ENCODE peak calls at places on chromosomes 6 and 20, in four cellular contexts. O is MM.1S, B is PC-3, I is HCT116. V is an unnamed sample.

GRCh38 chr20:45355685-45356084 is 7.3 kb upstream of the SYS1 start:
- DNase-seq in O (no peak), B (no peak), I (no peak), V (no peak)

GRCh38 chr6:11023032-11023431 is 21.1 kb downstream of the ELOVL2 start:
- DNase-seq in O (no peak), B (no peak), I (no peak), V (no peak)

GRCh38 chr20:58650181-58650775 is 805 bp upstream of the STX16 start:
- DNase-seq in O (no peak), B (no peak), I (no peak), V (peak; percentile 66)

GRCh38 chr20:63393566-63393965 is 32.4 kb upstream of the CHRNA4 start:
- DNase-seq in O (no peak), B (no peak), I (no peak), V (no peak)

GRCh38 chr6:136873733-136874132 is 48.4 kb upstream of the SLC35D3 start:
- DNase-seq in O (no peak), B (no peak), I (peak; percentile 12), V (peak; percentile 49)

GRCh38 chr20:57600324-57601210 is 19.7 kb downstream of the ZBP1 start:
- DNase-seq in O (no peak), B (peak; percentile 59), I (no peak), V (peak; percentile 61)

GRCh38 chr6:143215785-143216184 is 155.1 kb downstream of the AIG1 start:
- DNase-seq in O (no peak), B (no peak), I (no peak), V (no peak)

GRCh38 chr6:111957623-111958315 is 84.5 kb upstream of the FYN start:
- DNase-seq in O (no peak), B (no peak), I (peak; percentile 13), V (peak; percentile 67)

GRCh38 chr6:85425997-85426396 is 23.9 kb upstream of the NT5E start:
- DNase-seq in O (no peak), B (no peak), I (no peak), V (no peak)

GRCh38 chr20:63378115-63378429 is 16.9 kb upstream of the CHRNA4 start:
- DNase-seq in O (no peak), B (no peak), I (no peak), V (no peak)

GRCh38 chr6:130482645-130483390 is 117.0 kb downstream of the TMEM200A start:
- DNase-seq in O (no peak), B (peak; percentile 39), I (no peak), V (no peak)

GRCh38 chr6:162942860-162943259 is 215.1 kb downstream of the PACRG start:
- DNase-seq in O (no peak), B (no peak), I (no peak), V (no peak)

GRCh38 chr6:26493258-26493657 is 6.8 kb upstream of the BTN1A1 start:
- DNase-seq in O (peak; percentile 69), B (peak; percentile 27), I (no peak), V (peak; percentile 53)

GRCh38 chr20:51447097-51447764 is 95.3 kb downstream of the NFATC2 start:
- DNase-seq in O (no peak), B (peak; percentile 100), I (peak; percentile 86), V (no peak)

GRCh38 chr20:50019466-50020256 is 36.9 kb downstream of the SNAI1 start:
- DNase-seq in O (no peak), B (peak; percentile 86), I (no peak), V (no peak)

GRCh38 chr6:52389626-52390360 is 27.8 kb downstream of the PAQR8 start:
- DNase-seq in O (peak; percentile 49), B (peak; percentile 91), I (peak; percentile 48), V (no peak)

GRCh38 chr6:140062042-140063041 is 687.9 kb upstream of the CITED2 start:
- DNase-seq in O (no peak), B (peak; percentile 66), I (no peak), V (no peak)

GRCh38 chr20:8853805-8854338 is 215.0 kb upstream of the PLCB4 start:
- DNase-seq in O (peak; percentile 60), B (peak; percentile 94), I (peak; percentile 40), V (peak; percentile 78)

GRCh38 chr6:125794342-125795137 is 3.8 kb downstream of the NCOA7 start:
- DNase-seq in O (no peak), B (peak; percentile 54), I (no peak), V (no peak)

GRCh38 chr6:8175046-8175777 is 72.9 kb upstream of the EEF1E1 start:
- DNase-seq in O (no peak), B (peak; percentile 55), I (no peak), V (no peak)

GRCh38 chr6:166830891-166831363 is 125.4 kb downstream of the RNASET2 start:
- DNase-seq in O (no peak), B (no peak), I (no peak), V (no peak)

GRCh38 chr6:7911345-7911725 is 747 bp upstream of the TXNDC5 start:
- DNase-seq in O (peak; percentile 73), B (peak; percentile 44), I (no peak), V (no peak)

GRCh38 chr6:44507014-44507413 is 119.5 kb downstream of the CDC5L start:
- DNase-seq in O (no peak), B (no peak), I (no peak), V (no peak)

GRCh38 chr6:44505751-44506150 is 118.2 kb downstream of the CDC5L start:
- DNase-seq in O (no peak), B (no peak), I (no peak), V (no peak)

GRCh38 chr6:44504321-44504761 is 116.8 kb downstream of the CDC5L start:
- DNase-seq in O (no peak), B (no peak), I (no peak), V (no peak)

GRCh38 chr6:44500074-44500473 is 112.6 kb downstream of the CDC5L start:
- DNase-seq in O (no peak), B (no peak), I (no peak), V (no peak)

DNA sequence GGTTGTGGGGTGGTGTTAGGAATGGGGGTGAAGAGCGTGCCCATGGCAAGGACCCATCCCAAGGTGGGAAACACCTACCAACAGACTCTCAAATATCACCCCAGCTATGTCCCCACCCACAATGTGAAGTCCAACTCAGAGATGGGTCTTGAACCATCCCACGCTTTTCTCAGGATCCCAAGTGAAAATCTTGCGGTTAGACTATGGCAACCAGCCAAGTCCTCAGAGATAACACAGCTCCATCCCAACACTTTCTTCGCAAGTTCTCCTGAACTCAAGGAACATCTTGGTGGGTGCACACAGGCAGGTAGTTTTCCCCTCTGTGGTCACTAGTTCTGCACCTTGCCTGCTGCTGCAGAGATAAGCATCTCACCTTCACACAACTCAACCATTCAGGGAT is 116.0 kb downstream of the CDC5L start:
- DNase-seq in O (no peak), B (no peak), I (no peak), V (no peak)
- H3K9me2 ChIP-seq in O (no peaks in the 10 kb centered on the region), B (peaks cover 4% of the 10 kb centered on the region), I (no peaks in the 10 kb centered on the region), V (no peaks in the 10 kb centered on the region)

DNA sequence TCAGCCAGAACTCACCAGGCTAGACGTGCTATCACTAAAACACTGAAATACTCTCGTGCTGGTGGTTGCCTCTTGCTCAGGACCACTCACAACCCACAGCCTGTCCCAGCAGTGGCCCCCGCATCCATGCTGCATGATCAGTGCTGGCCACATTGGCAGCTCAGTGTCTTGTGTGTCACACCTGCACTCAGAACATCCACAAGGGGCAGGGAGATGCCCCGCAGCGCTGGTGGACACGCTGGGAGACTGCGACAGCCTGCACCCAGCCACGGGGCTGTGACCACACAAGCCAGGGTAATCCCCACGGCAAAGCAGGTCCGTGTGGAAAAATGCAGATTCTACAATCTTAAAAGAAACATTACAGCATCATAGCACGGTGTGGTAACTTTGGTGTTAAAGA is 23.9 kb upstream of the APMAP start:
- DNase-seq in O (no peak), B (no peak), I (no peak), V (no peak)
- H3K4me1 ChIP-seq in O (peaks cover 52% of the 10 kb centered on the region), B (peaks cover 16% of the 10 kb centered on the region), I (peaks cover 12% of the 10 kb centered on the region), V (no peaks in the 10 kb centered on the region)

GRCh38 chr6:20681243-20681684 is 147.0 kb downstream of the CDKAL1 start:
- DNase-seq in O (no peak), B (no peak), I (no peak), V (no peak)
- H3K4me2 ChIP-seq in O (peak overlapping the region; percentile 22), B (no peak overlapping the region), I (no peak overlapping the region), V (no peak overlapping the region)

GRCh38 chr6:47093169-47093568 is 51.0 kb upstream of the ADGRF1 start:
- DNase-seq in O (no peak), B (peak; percentile 58), I (no peak), V (no peak)
- H3K9me2 ChIP-seq in O (no peaks in the 10 kb centered on the region), B (no peaks in the 10 kb centered on the region), I (no peaks in the 10 kb centered on the region), V (no peaks in the 10 kb centered on the region)

GRCh38 chr6:144809120-144809519 is 524.0 kb downstream of the UTRN start:
- DNase-seq in O (no peak), B (peak; percentile 42), I (peak; percentile 93), V (no peak)
- H3K4me1 ChIP-seq in O (no peaks in the 10 kb centered on the region), B (peaks cover 23% of the 10 kb centered on the region), I (peaks cover 86% of the 10 kb centered on the region), V (no peaks in the 10 kb centered on the region)

V was measured in Karpas-422.